ENCODE peak calls at places on chromosomes 1 and 21, in eight cellular contexts. T, X, L, M, C, G, H and R are unnamed samples.

GRCh38 chr21:27569831-27570230 is 602.9 kb upstream of the ADAMTS5 start:
- DNase-seq in C (no peak), H (no peak), X (no peak), L (no peak), M (no peak), T (no peak), G (no peak), R (no peak)

GRCh38 chr1:225819346-225820192 is 9.6 kb downstream of the EPHX1 start:
- DNase-seq in H (no peak), T (no peak), M (no peak), L (no peak), C (no peak), G (no peak), X (no peak), R (no peak)

GRCh38 chr1:39170731-39171375 is 33.6 kb upstream of the MACF1 start:
- DNase-seq in C (no peak), T (no peak), G (peak), H (no peak), L (no peak), M (peak), X (peak), R (no peak)

GRCh38 chr1:216587715-216588114 is 135.5 kb downstream of the ESRRG start:
- DNase-seq in C (no peak), H (no peak), X (no peak), G (no peak), T (no peak), L (no peak), M (no peak), R (peak)

GRCh38 chr1:167081594-167081993 is 8.6 kb downstream of the GPA33 start:
- DNase-seq in T (no peak), C (no peak), G (no peak), X (no peak), H (no peak), L (no peak), M (no peak), R (no peak)

GRCh38 chr1:206770531-206771352 is at the start of gene IL19:
- DNase-seq in G (no peak), H (no peak), X (no peak), L (no peak), M (peak), C (no peak), T (no peak), R (peak)

GRCh38 chr1:1123581-1124507 is 8.0 kb upstream of the C1orf159 start:
- DNase-seq in T (peak), C (no peak), H (no peak), G (no peak), M (no peak), X (no peak), L (no peak), R (no peak)

GRCh38 chr1:111727056-111727455 is 12.1 kb downstream of the INKA2 start:
- DNase-seq in X (no peak), L (no peak), M (no peak), G (no peak), T (no peak), C (no peak), H (no peak), R (no peak)

GRCh38 chr21:35953570-35953969 is 106.8 kb downstream of the SETD4 start:
- DNase-seq in C (no peak), L (no peak), T (peak), H (no peak), G (no peak), X (no peak), M (no peak), R (peak)

GRCh38 chr21:36499578-36500471 is 19.9 kb upstream of the CLDN14 start:
- DNase-seq in H (no peak), T (no peak), M (no peak), L (no peak), C (no peak), G (no peak), X (no peak), R (peak)

GRCh38 chr1:109151146-109151545 is 37.2 kb downstream of the ELAPOR1 start:
- DNase-seq in X (peak), L (no peak), M (peak), H (no peak), G (no peak), T (peak), C (peak), R (peak)

GRCh38 chr1:223417444-223417843 is 24.2 kb downstream of the CCDC185 start:
- DNase-seq in T (no peak), G (no peak), H (no peak), X (no peak), L (no peak), M (no peak), C (no peak), R (no peak)

GRCh38 chr1:213457097-213457680 is 406.1 kb downstream of the RPS6KC1 start:
- DNase-seq in X (no peak), L (no peak), C (no peak), T (no peak), G (no peak), H (no peak), M (no peak), R (no peak)

GRCh38 chr1:114379987-114380386 is 131.0 kb downstream of the TRIM33 start:
- DNase-seq in C (no peak), X (no peak), H (no peak), L (no peak), T (no peak), M (no peak), G (no peak), R (no peak)

GRCh38 chr1:114384922-114385321 is 126.1 kb downstream of the TRIM33 start:
- DNase-seq in T (no peak), M (no peak), C (no peak), G (no peak), X (no peak), L (no peak), H (no peak), R (no peak)

GRCh38 chr1:114377356-114377755 is 133.6 kb downstream of the TRIM33 start:
- DNase-seq in C (no peak), H (no peak), T (no peak), M (no peak), X (no peak), L (no peak), G (no peak), R (no peak)

DNA sequence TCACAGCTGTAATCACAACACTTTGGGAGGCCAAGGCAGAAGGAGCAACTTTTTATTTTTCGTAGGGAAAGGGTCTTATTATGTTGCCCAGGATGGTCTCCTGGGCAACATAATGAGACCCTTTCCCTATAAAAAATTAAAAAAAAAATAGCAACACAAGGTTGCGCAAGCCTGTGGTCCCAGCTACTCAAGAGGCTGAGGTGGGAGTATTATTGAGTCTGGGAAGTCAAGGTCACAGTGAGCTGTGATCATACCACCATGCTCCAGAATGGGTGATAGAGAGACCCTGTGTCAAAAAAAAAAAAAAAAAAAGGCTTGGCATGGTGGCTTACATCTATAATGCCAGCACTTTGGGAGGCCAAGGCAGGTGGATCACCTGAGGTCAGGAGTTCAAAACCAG is 131.6 kb downstream of the TRIM33 start:
- DNase-seq in M (no peak), G (no peak), C (no peak), X (no peak), T (no peak), H (no peak), L (no peak), R (no peak)
- TF ChIP-seq EZH2phosphoT487 in M (no peak), G (no peak), C (no peak), X (no peak), T (no peak), H (no peak), L (no peak), R (no peak)

GRCh38 chr1:16145988-16146887 is 9.6 kb downstream of the EPHA2 start:
- DNase-seq in C (no peak), L (no peak), M (peak), H (no peak), G (peak), T (peak), X (peak), R (peak)
- H3K4me3 ChIP-seq in C (peak), L (no peak), M (peak), H (no peak), G (peak), T (no peak), X (peak), R (peak)

GRCh38 chr1:86190873-86191272 is 34.3 kb upstream of the COL24A1 start:
- DNase-seq in C (no peak), L (no peak), T (no peak), G (no peak), M (no peak), H (no peak), X (no peak), R (no peak)
- TF ChIP-seq CTCF in C (no peak), L (no peak), T (no peak), G (no peak), M (no peak), H (no peak), X (no peak), R (no peak)

GRCh38 chr21:46621457-46622182 is 13.9 kb upstream of the PRMT2 start:
- DNase-seq in L (no peak), M (no peak), G (no peak), H (no peak), T (no peak), X (peak), C (no peak), R (no peak)

GRCh38 chr21:46618738-46619369 is 14.0 kb upstream of the S100B start:
- DNase-seq in L (no peak), T (no peak), X (no peak), H (no peak), C (no peak), G (no peak), M (no peak), R (peak)

GRCh38 chr21:46622226-46622625 is 13.2 kb upstream of the PRMT2 start:
- DNase-seq in M (peak), L (no peak), G (no peak), H (no peak), T (peak), X (peak), C (no peak), R (no peak)

GRCh38 chr21:46619846-46620245 is 15.0 kb upstream of the S100B start:
- DNase-seq in L (no peak), X (no peak), T (no peak), M (no peak), C (no peak), G (no peak), H (no peak), R (no peak)

GRCh38 chr21:46620846-46621245 is 14.6 kb upstream of the PRMT2 start:
- DNase-seq in X (no peak), H (no peak), M (no peak), L (no peak), G (no peak), C (no peak), T (no peak), R (no peak)
- TF ChIP-seq EZH2phosphoT487 in X (no peak), H (no peak), M (no peak), L (no peak), G (no peak), C (no peak), T (no peak), R (no peak)

GRCh38 chr1:7869136-7869905 is 16.5 kb upstream of the UTS2 start:
- DNase-seq in H (no peak), G (no peak), X (no peak), T (no peak), M (no peak), L (no peak), C (no peak), R (peak)
- H3K4me3 ChIP-seq in H (no peak), G (no peak), X (no peak), T (no peak), M (no peak), L (no peak), C (no peak), R (no peak)